ENCODE peak calls at places on chromosomes 1 and 21, in six cellular contexts. U is IMR-90, K is mesendoderm, C is H1, N is mesenchymal stem cell, M is trophoblast cell. B is an unnamed sample.
A peak's percentile ranks its signal among the peaks of the same experiment; 100 is the strongest.

GRCh38 chr1:168521391-168522000 is 22.3 kb downstream of the XCL2 start:
- DNase-seq in K (no peak), U (no peak), C (no peak), M (no peak), N (no peak), B (no peak)

GRCh38 chr1:231062500-231063270 is 22.6 kb upstream of the FAM89A start:
- DNase-seq in C (no peak), K (no peak), N (peak; percentile 73), U (peak; percentile 68), M (peak; percentile 3), B (no peak)

GRCh38 chr1:231636157-231636556 is 9.6 kb downstream of the DISC1 start:
- DNase-seq in U (peak; percentile 80), C (no peak), N (peak; percentile 89), M (peak; percentile 72), K (peak; percentile 80), B (no peak)

GRCh38 chr1:61270761-61271411 is 188.5 kb downstream of the NFIA start:
- DNase-seq in K (no peak), M (peak; percentile 76), C (no peak), N (peak; percentile 28), U (peak; percentile 71), B (no peak)

GRCh38 chr1:54461731-54462596 is 55.8 kb upstream of the SSBP3 start:
- DNase-seq in K (no peak), U (no peak), C (no peak), N (no peak), M (no peak), B (no peak)

GRCh38 chr1:31509124-31510072 is 66.9 kb upstream of the TINAGL1 start:
- DNase-seq in K (no peak), C (no peak), U (no peak), N (no peak), M (no peak), B (no peak)

GRCh38 chr1:8053878-8054567 is 27.9 kb upstream of the ERRFI1 start:
- DNase-seq in N (no peak), C (no peak), K (no peak), U (no peak), M (no peak), B (no peak)

GRCh38 chr1:27435566-27436203 is 43.3 kb downstream of the GPR3 start:
- DNase-seq in U (no peak), C (no peak), N (peak; percentile 57), M (peak; percentile 26), K (no peak), B (no peak)

GRCh38 chr1:96580920-96581319 is 140.7 kb upstream of the PTBP2 start:
- DNase-seq in N (no peak), M (no peak), C (no peak), U (no peak), K (peak; percentile 70), B (no peak)

GRCh38 chr21:33286600-33287456 is 20.7 kb downstream of the IL10RB start:
- DNase-seq in C (no peak), N (peak; percentile 3), K (peak; percentile 32), U (peak; percentile 70), M (peak; percentile 17), B (no peak)

GRCh38 chr1:10962483-10962882 is 50.0 kb upstream of the TARDBP start:
- DNase-seq in N (no peak), K (no peak), C (no peak), M (no peak), U (no peak), B (no peak)

GRCh38 chr1:26417111-26417510 is 6.5 kb downstream of the LIN28A start:
- DNase-seq in M (peak; percentile 98), N (peak; percentile 61), K (peak; percentile 95), C (peak; percentile 94), U (peak; percentile 64), B (peak; percentile 85)

GRCh38 chr1:39759436-39759726 is 11.8 kb downstream of the OXCT2 start:
- DNase-seq in U (no peak), C (no peak), N (no peak), M (no peak), K (no peak), B (no peak)

GRCh38 chr1:17919525-17920439 is 164.6 kb downstream of the ACTL8 start:
- DNase-seq in N (peak; percentile 30), U (peak; percentile 55), C (peak; percentile 79), M (peak; percentile 58), K (peak; percentile 70), B (peak; percentile 73)

GRCh38 chr1:66374561-66375111 is 159.3 kb upstream of the SGIP1 start:
- DNase-seq in U (peak; percentile 95), M (peak; percentile 30), N (peak; percentile 75), C (no peak), K (no peak), B (no peak)

GRCh38 chr1:40404670-40405462 is 31.3 kb downstream of the SMAP2 start:
- DNase-seq in N (peak; percentile 69), K (peak; percentile 56), U (peak; percentile 79), M (peak; percentile 78), C (no peak), B (peak; percentile 31)

GRCh38 chr1:227789042-227789880 is 26.2 kb upstream of the PRSS38 start:
- DNase-seq in U (peak; percentile 45), N (no peak), C (peak; percentile 56), M (peak; percentile 18), K (peak; percentile 52), B (no peak)

GRCh38 chr1:203996126-203996525 is 76.8 kb upstream of the SOX13 start:
- DNase-seq in U (no peak), K (peak; percentile 91), N (peak; percentile 5), C (peak; percentile 70), M (no peak), B (peak; percentile 51)

GRCh38 chr21:14591277-14591876 is 45.3 kb upstream of the SAMSN1 start:
- DNase-seq in C (no peak), K (no peak), N (no peak), M (no peak), U (no peak), B (no peak)

GRCh38 chr1:84089470-84090261 is 54.4 kb upstream of the PRKACB start:
- DNase-seq in K (no peak), U (peak; percentile 51), N (peak; percentile 40), C (no peak), M (no peak), B (no peak)

GRCh38 chr1:40305451-40305850 is 11.6 kb downstream of the COL9A2 start:
- DNase-seq in K (no peak), M (no peak), U (no peak), C (no peak), N (no peak), B (no peak)

GRCh38 chr1:10429868-10430215 is 391 bp upstream of the CENPS start:
- DNase-seq in C (no peak), K (no peak), U (peak; percentile 17), N (no peak), M (no peak), B (no peak)

GRCh38 chr21:43023175-43023574 is 48.8 kb downstream of the PKNOX1 start:
- DNase-seq in U (peak; percentile 12), K (no peak), M (no peak), C (no peak), N (no peak), B (no peak)

GRCh38 chr1:229185913-229186312 is 85.0 kb upstream of the RAB4A start:
- DNase-seq in C (no peak), U (no peak), N (no peak), M (no peak), K (no peak), B (no peak)

GRCh38 chr1:229183583-229183982 is 87.3 kb upstream of the RAB4A start:
- DNase-seq in U (no peak), M (no peak), C (no peak), N (no peak), K (no peak), B (no peak)

GRCh38 chr1:229181419-229181818 is 89.5 kb upstream of the RAB4A start:
- DNase-seq in U (no peak), M (no peak), K (no peak), C (no peak), N (no peak), B (no peak)

GRCh38 chr1:229184066-229184465 is 86.8 kb upstream of the RAB4A start:
- DNase-seq in N (no peak), M (no peak), U (no peak), K (no peak), C (no peak), B (no peak)

GRCh38 chr1:229180161-229180560 is 90.8 kb upstream of the RAB4A start:
- DNase-seq in N (no peak), M (no peak), K (peak; percentile 34), U (no peak), C (no peak), B (no peak)
- H2BK5ac ChIP-seq in N (no peak overlapping the region), M (peak overlapping the region; percentile 64), K (peak overlapping the region; percentile 98), U (no peak overlapping the region), C (peak overlapping the region; percentile 98), B (no peak overlapping the region)

DNA sequence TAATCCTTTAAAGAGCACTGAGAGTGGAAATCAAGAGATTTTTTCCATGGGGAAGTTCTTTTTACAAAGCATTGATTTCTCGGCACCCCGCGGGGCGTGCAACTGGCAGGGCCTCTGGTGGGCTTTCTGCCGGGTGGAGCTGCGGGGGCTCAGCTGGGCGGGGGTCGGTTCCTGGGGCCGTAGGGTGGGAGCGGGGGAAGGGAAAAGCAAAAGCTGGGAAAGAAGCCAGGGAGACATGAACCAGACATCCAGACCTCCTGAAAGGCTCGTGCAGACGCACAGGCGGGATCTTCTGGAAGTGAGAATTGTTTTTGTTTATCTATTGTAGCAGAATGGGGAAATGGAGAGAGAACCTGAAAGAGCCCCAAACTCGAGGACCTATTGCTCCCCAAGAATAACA is 235.2 kb downstream of the FAM72C start:
- DNase-seq in U (no peak), C (no peak), K (no peak), N (no peak), M (no peak), B (no peak)
- H3K4me3 ChIP-seq in U (no peak overlapping the region), C (no peak overlapping the region), K (peak overlapping the region; percentile 36), N (peak overlapping the region; percentile 76), M (peak overlapping the region; percentile 63), B (peak overlapping the region; percentile 84)

GRCh38 chr21:45259206-45259795 is 28.4 kb downstream of the POFUT2 start:
- DNase-seq in M (no peak), C (peak; percentile 39), N (no peak), U (no peak), K (no peak), B (no peak)
- H2BK120ac ChIP-seq in M (no peak overlapping the region), C (no peak overlapping the region), N (no peak overlapping the region), U (no peak overlapping the region), K (no peak overlapping the region), B (no peak overlapping the region)

GRCh38 chr21:39314155-39315027 is 959 bp upstream of the BRWD1 start:
- DNase-seq in N (peak; percentile 72), M (peak; percentile 51), K (peak; percentile 79), U (peak; percentile 65), C (no peak), B (no peak)
- H2BK5ac ChIP-seq in N (peak overlapping the region; percentile 95), M (peak overlapping the region; percentile 99), K (peak overlapping the region; percentile 90), U (peak overlapping the region; percentile 98), C (peak overlapping the region; percentile 87), B (peak overlapping the region; percentile 97)

GRCh38 chr1:235533476-235534168 is 29.4 kb upstream of the B3GALNT2 start:
- DNase-seq in U (peak; percentile 12), C (no peak), N (no peak), M (no peak), K (no peak), B (no peak)
- H3K4me3 ChIP-seq in U (no peak overlapping the region), C (no peak overlapping the region), N (no peak overlapping the region), M (no peak overlapping the region), K (no peak overlapping the region), B (no peak overlapping the region)